ENCODE peak calls at places on chromosomes 2 and 18, in ten cellular contexts. I is central memory CD4-positive, alpha-beta T cell; Q is nephron progenitor cell; H is progenitor cell of endocrine pancreas; E is NCI-H460; V is AG04449; U is T-helper 2 cell; T is COR-L47; F is activated naive CD4-positive, alpha-beta T cell treated with anti-CD3 and anti-CD28 coated beads for 36 hours; S is NCI-H446. Y is an unnamed sample.

GRCh38 chr2:99488999-99489757 is 639 bp downstream of the REV1 start:
- DNase-seq in T (peak; percentile 31), V (no peak), E (peak; percentile 48), U (peak; percentile 44), F (peak; percentile 47), I (peak; percentile 44), Q (peak; percentile 77), S (no peak), H (peak; percentile 25), Y (peak; percentile 53)

GRCh38 chr18:70044626-70045025 is 97.0 kb upstream of the CD226 start:
- DNase-seq in F (no peak), V (peak; percentile 96), Q (no peak), T (no peak), S (no peak), U (no peak), I (no peak), H (no peak), E (peak; percentile 51), Y (peak; percentile 86)

GRCh38 chr2:6924101-6924917 is 7.1 kb downstream of the RNF144A start:
- DNase-seq in H (no peak), V (no peak), F (no peak), Q (no peak), U (no peak), I (no peak), E (no peak), S (no peak), T (no peak), Y (no peak)

GRCh38 chr2:73091164-73091563 is 19.7 kb upstream of the SFXN5 start:
- DNase-seq in S (no peak), Q (no peak), T (no peak), U (no peak), V (no peak), F (no peak), H (no peak), I (no peak), E (no peak), Y (no peak)

GRCh38 chr2:226077031-226077430 is 677.5 kb downstream of the NYAP2 start:
- DNase-seq in H (no peak), F (no peak), U (no peak), T (no peak), S (no peak), Q (no peak), I (no peak), V (no peak), E (no peak), Y (no peak)

GRCh38 chr2:65320042-65320711 is 92.5 kb downstream of the ACTR2 start:
- DNase-seq in U (no peak), V (peak; percentile 81), Q (no peak), T (no peak), I (no peak), E (peak; percentile 20), F (no peak), H (no peak), S (no peak), Y (peak; percentile 76)

GRCh38 chr2:146323564-146323963 is 1521.3 kb upstream of the ACVR2A start:
- DNase-seq in T (no peak), I (no peak), Q (no peak), E (no peak), U (no peak), H (no peak), V (no peak), S (no peak), F (no peak), Y (no peak)

GRCh38 chr2:222292113-222292737 is 6.6 kb downstream of the PAX3 start:
- DNase-seq in S (no peak), H (no peak), V (no peak), T (no peak), Q (no peak), I (no peak), F (no peak), U (no peak), E (no peak), Y (no peak)

GRCh38 chr2:174615951-174616436 is 18.4 kb upstream of the WIPF1 start:
- DNase-seq in Q (no peak), I (no peak), H (no peak), U (no peak), F (no peak), V (no peak), E (peak; percentile 41), T (peak; percentile 22), S (peak; percentile 88), Y (peak; percentile 74)

GRCh38 chr18:73940721-73941120 is 206.9 kb downstream of the FBXO15 start:
- DNase-seq in S (no peak), E (no peak), I (no peak), V (no peak), T (no peak), H (no peak), Q (no peak), F (no peak), U (no peak), Y (no peak)

GRCh38 chr18:420661-421060 is 79.8 kb downstream of the COLEC12 start:
- DNase-seq in S (no peak), T (no peak), E (no peak), V (no peak), F (no peak), H (no peak), U (no peak), I (no peak), Q (no peak), Y (no peak)

GRCh38 chr2:165015052-165015642 is 59.8 kb upstream of the SLC38A11 start:
- DNase-seq in F (peak; percentile 74), T (peak; percentile 65), E (peak; percentile 65), I (peak; percentile 21), Q (peak; percentile 84), S (peak; percentile 44), H (peak; percentile 59), V (no peak), U (peak; percentile 13), Y (peak; percentile 67)

GRCh38 chr18:57624988-57625387 is 3.4 kb upstream of the NARS1 start:
- DNase-seq in E (no peak), T (no peak), F (no peak), U (no peak), V (no peak), I (no peak), S (no peak), Q (no peak), H (no peak), Y (peak; percentile 67)

GRCh38 chr2:239991689-239992314 is 33.3 kb downstream of the NDUFA10 start:
- DNase-seq in F (peak; percentile 22), U (no peak), T (no peak), E (peak; percentile 46), S (no peak), Q (peak; percentile 13), H (no peak), V (peak; percentile 16), I (peak; percentile 39), Y (peak; percentile 15)

GRCh38 chr2:52112141-52112540 is 1080.2 kb upstream of the NRXN1 start:
- DNase-seq in T (no peak), Q (no peak), S (no peak), F (no peak), U (no peak), H (no peak), I (no peak), E (no peak), V (no peak), Y (no peak)

GRCh38 chr2:213306320-213306942 is 22.2 kb downstream of the SPAG16 start:
- DNase-seq in Q (no peak), F (no peak), S (peak; percentile 92), U (no peak), V (peak; percentile 45), I (no peak), H (no peak), E (no peak), T (no peak), Y (peak; percentile 16)

Y was measured in Daoy.